ENCODE peak calls at places on chromosomes 11 and 22, in eight cellular contexts. One of them, this sample, is unnamed.

GRCh38 chr11:80621871-80622270 is 1181.0 kb upstream of the TENM4 start:
- DNase-seq in HCT116: no peak
- DNase-seq in heart left ventricle: no peak
- DNase-seq in CD8-positive, alpha-beta T cell: no peak
- DNase-seq in cardiac muscle cell: no peak
- DNase-seq in tibial artery: no peak
- DNase-seq in dorsolateral prefrontal cortex: no peak
- DNase-seq in sigmoid colon: no peak
- DNase-seq in this sample: no peak

GRCh38 chr11:119728226-119728626 is 774 bp downstream of the NECTIN1 start:
- DNase-seq in tibial artery: no peak
- DNase-seq in HCT116: no peak
- DNase-seq in CD8-positive, alpha-beta T cell: no peak
- DNase-seq in sigmoid colon: no peak
- DNase-seq in dorsolateral prefrontal cortex: no peak
- DNase-seq in heart left ventricle: no peak
- DNase-seq in cardiac muscle cell: peak; percentile 23
- DNase-seq in this sample: no peak

GRCh38 chr11:66880484-66881211 is 23.8 kb downstream of the LRFN4 start:
- DNase-seq in CD8-positive, alpha-beta T cell: peak; percentile 36
- DNase-seq in cardiac muscle cell: peak; percentile 39
- DNase-seq in HCT116: no peak
- DNase-seq in sigmoid colon: no peak
- DNase-seq in heart left ventricle: no peak
- DNase-seq in tibial artery: no peak
- DNase-seq in dorsolateral prefrontal cortex: no peak
- DNase-seq in this sample: no peak

GRCh38 chr11:68402355-68403031 is 58.1 kb upstream of the PPP6R3 start:
- DNase-seq in CD8-positive, alpha-beta T cell: no peak
- DNase-seq in tibial artery: no peak
- DNase-seq in sigmoid colon: no peak
- DNase-seq in cardiac muscle cell: no peak
- DNase-seq in dorsolateral prefrontal cortex: no peak
- DNase-seq in HCT116: no peak
- DNase-seq in heart left ventricle: no peak
- DNase-seq in this sample: no peak

GRCh38 chr11:61493832-61494231 is 14.7 kb upstream of the LRRC10B start:
- DNase-seq in dorsolateral prefrontal cortex: no peak
- DNase-seq in CD8-positive, alpha-beta T cell: no peak
- DNase-seq in heart left ventricle: no peak
- DNase-seq in tibial artery: no peak
- DNase-seq in HCT116: no peak
- DNase-seq in cardiac muscle cell: no peak
- DNase-seq in sigmoid colon: no peak
- DNase-seq in this sample: no peak

GRCh38 chr22:37015587-37015878 is 3.7 kb downstream of the TST start:
- DNase-seq in dorsolateral prefrontal cortex: no peak
- DNase-seq in tibial artery: no peak
- DNase-seq in cardiac muscle cell: no peak
- DNase-seq in sigmoid colon: no peak
- DNase-seq in CD8-positive, alpha-beta T cell: no peak
- DNase-seq in HCT116: no peak
- DNase-seq in heart left ventricle: no peak
- DNase-seq in this sample: no peak

GRCh38 chr22:44816141-44816540 is 63.8 kb downstream of the ARHGAP8 start:
- DNase-seq in sigmoid colon: peak; percentile 64
- DNase-seq in heart left ventricle: no peak
- DNase-seq in tibial artery: no peak
- DNase-seq in dorsolateral prefrontal cortex: no peak
- DNase-seq in CD8-positive, alpha-beta T cell: no peak
- DNase-seq in HCT116: no peak
- DNase-seq in cardiac muscle cell: no peak
- DNase-seq in this sample: no peak

GRCh38 chr11:10925149-10925926 is 67.5 kb upstream of the ZBED5 start:
- DNase-seq in heart left ventricle: no peak
- DNase-seq in sigmoid colon: no peak
- DNase-seq in HCT116: no peak
- DNase-seq in CD8-positive, alpha-beta T cell: no peak
- DNase-seq in dorsolateral prefrontal cortex: no peak
- DNase-seq in tibial artery: no peak
- DNase-seq in cardiac muscle cell: no peak
- DNase-seq in this sample: no peak

GRCh38 chr11:123549901-123550619 is 104.4 kb downstream of the SCN3B start:
- DNase-seq in dorsolateral prefrontal cortex: no peak
- DNase-seq in tibial artery: no peak
- DNase-seq in heart left ventricle: no peak
- DNase-seq in cardiac muscle cell: no peak
- DNase-seq in CD8-positive, alpha-beta T cell: no peak
- DNase-seq in sigmoid colon: no peak
- DNase-seq in HCT116: no peak
- DNase-seq in this sample: no peak

GRCh38 chr11:65468874-65469333 is 29.9 kb upstream of the MALAT1 start:
- DNase-seq in dorsolateral prefrontal cortex: no peak
- DNase-seq in cardiac muscle cell: peak; percentile 63
- DNase-seq in sigmoid colon: peak; percentile 78
- DNase-seq in HCT116: peak; percentile 81
- DNase-seq in tibial artery: no peak
- DNase-seq in heart left ventricle: no peak
- DNase-seq in CD8-positive, alpha-beta T cell: peak; percentile 54
- DNase-seq in this sample: no peak

GRCh38 chr11:111826322-111826950 is 44.9 kb downstream of the ALG9 start:
- DNase-seq in heart left ventricle: no peak
- DNase-seq in tibial artery: no peak
- DNase-seq in HCT116: no peak
- DNase-seq in CD8-positive, alpha-beta T cell: no peak
- DNase-seq in dorsolateral prefrontal cortex: no peak
- DNase-seq in sigmoid colon: no peak
- DNase-seq in cardiac muscle cell: no peak
- DNase-seq in this sample: no peak

GRCh38 chr11:85939099-85940015 is 84.2 kb downstream of the CCDC83 start:
- DNase-seq in tibial artery: no peak
- DNase-seq in heart left ventricle: no peak
- DNase-seq in cardiac muscle cell: no peak
- DNase-seq in HCT116: no peak
- DNase-seq in CD8-positive, alpha-beta T cell: no peak
- DNase-seq in sigmoid colon: no peak
- DNase-seq in dorsolateral prefrontal cortex: no peak
- DNase-seq in this sample: no peak

GRCh38 chr22:24066260-24066659 is 55.2 kb downstream of the CABIN1 start:
- DNase-seq in heart left ventricle: peak; percentile 71
- DNase-seq in HCT116: no peak
- DNase-seq in tibial artery: no peak
- DNase-seq in cardiac muscle cell: no peak
- DNase-seq in CD8-positive, alpha-beta T cell: no peak
- DNase-seq in sigmoid colon: peak; percentile 34
- DNase-seq in dorsolateral prefrontal cortex: no peak
- DNase-seq in this sample: no peak

GRCh38 chr22:43109921-43110443 is 568 bp upstream of the BIK start:
- DNase-seq in heart left ventricle: no peak
- DNase-seq in CD8-positive, alpha-beta T cell: no peak
- DNase-seq in HCT116: no peak
- DNase-seq in tibial artery: no peak
- DNase-seq in dorsolateral prefrontal cortex: no peak
- DNase-seq in sigmoid colon: no peak
- DNase-seq in cardiac muscle cell: no peak
- DNase-seq in this sample: no peak

GRCh38 chr22:47631571-47632102 is 869.2 kb downstream of the TBC1D22A start:
- DNase-seq in cardiac muscle cell: no peak
- DNase-seq in heart left ventricle: no peak
- DNase-seq in CD8-positive, alpha-beta T cell: no peak
- DNase-seq in sigmoid colon: no peak
- DNase-seq in dorsolateral prefrontal cortex: no peak
- DNase-seq in tibial artery: no peak
- DNase-seq in HCT116: peak; percentile 65
- DNase-seq in this sample: no peak

GRCh38 chr11:132717824-132718223 is 814.5 kb downstream of the OPCML start:
- DNase-seq in dorsolateral prefrontal cortex: no peak
- DNase-seq in sigmoid colon: no peak
- DNase-seq in heart left ventricle: no peak
- DNase-seq in HCT116: no peak
- DNase-seq in cardiac muscle cell: no peak
- DNase-seq in tibial artery: no peak
- DNase-seq in CD8-positive, alpha-beta T cell: no peak
- DNase-seq in this sample: no peak

GRCh38 chr11:124656759-124657627 is 16.5 kb downstream of the SIAE start:
- DNase-seq in CD8-positive, alpha-beta T cell: no peak
- DNase-seq in HCT116: no peak
- DNase-seq in heart left ventricle: no peak
- DNase-seq in cardiac muscle cell: peak; percentile 37
- DNase-seq in sigmoid colon: no peak
- DNase-seq in dorsolateral prefrontal cortex: peak; percentile 57
- DNase-seq in tibial artery: no peak
- DNase-seq in this sample: no peak

GRCh38 chr11:68009391-68010000 is 631 bp upstream of the ALDH3B1 start:
- DNase-seq in tibial artery: no peak
- DNase-seq in heart left ventricle: no peak
- DNase-seq in CD8-positive, alpha-beta T cell: no peak
- DNase-seq in HCT116: no peak
- DNase-seq in dorsolateral prefrontal cortex: no peak
- DNase-seq in cardiac muscle cell: no peak
- DNase-seq in sigmoid colon: no peak
- DNase-seq in this sample: no peak

GRCh38 chr11:134645576-134645975 is 233.5 kb upstream of the B3GAT1 start:
- DNase-seq in sigmoid colon: peak; percentile 12
- DNase-seq in cardiac muscle cell: no peak
- DNase-seq in CD8-positive, alpha-beta T cell: no peak
- DNase-seq in tibial artery: no peak
- DNase-seq in dorsolateral prefrontal cortex: no peak
- DNase-seq in HCT116: no peak
- DNase-seq in heart left ventricle: no peak
- DNase-seq in this sample: no peak

GRCh38 chr11:1892116-1892515 is 421 bp upstream of the PRR33 start:
- DNase-seq in CD8-positive, alpha-beta T cell: no peak
- DNase-seq in cardiac muscle cell: no peak
- DNase-seq in tibial artery: no peak
- DNase-seq in dorsolateral prefrontal cortex: no peak
- DNase-seq in HCT116: no peak
- DNase-seq in heart left ventricle: peak; percentile 42
- DNase-seq in sigmoid colon: no peak
- DNase-seq in this sample: no peak

GRCh38 chr22:19994851-19995610 is 21.6 kb downstream of the ARVCF start:
- DNase-seq in dorsolateral prefrontal cortex: no peak
- DNase-seq in HCT116: no peak
- DNase-seq in sigmoid colon: no peak
- DNase-seq in CD8-positive, alpha-beta T cell: no peak
- DNase-seq in cardiac muscle cell: no peak
- DNase-seq in heart left ventricle: no peak
- DNase-seq in tibial artery: no peak
- DNase-seq in this sample: no peak

DNA sequence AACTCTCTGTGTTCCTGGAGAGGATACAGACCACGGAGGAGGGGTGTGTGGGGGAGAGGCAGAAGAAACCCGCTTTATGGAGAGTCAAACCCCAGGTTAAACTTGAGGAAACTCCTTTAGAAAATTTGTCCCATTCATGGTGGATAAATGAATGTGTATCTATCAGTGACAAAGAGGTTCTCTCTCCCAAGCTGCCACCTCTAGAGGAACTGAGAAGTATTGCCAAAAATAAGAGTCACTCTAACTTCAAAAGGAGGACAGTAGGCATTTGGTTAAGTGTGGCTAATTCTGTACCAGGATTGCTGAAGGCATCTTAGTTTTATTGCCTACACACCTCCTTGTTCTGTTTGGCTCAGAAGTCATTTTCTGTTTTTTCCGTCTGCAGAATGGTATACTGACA is 189.0 kb upstream of the MPPED2 start:
- DNase-seq in sigmoid colon: no peak
- DNase-seq in dorsolateral prefrontal cortex: no peak
- DNase-seq in heart left ventricle: no peak
- DNase-seq in HCT116: no peak
- DNase-seq in cardiac muscle cell: peak; percentile 24
- DNase-seq in tibial artery: no peak
- DNase-seq in CD8-positive, alpha-beta T cell: no peak
- DNase-seq in this sample: no peak
- TF ChIP-seq CTCF in sigmoid colon: no peak
- TF ChIP-seq CTCF in dorsolateral prefrontal cortex: no peak
- TF ChIP-seq CTCF in heart left ventricle: no peak
- TF ChIP-seq CTCF in HCT116: no peak
- TF ChIP-seq CTCF in cardiac muscle cell: no peak
- TF ChIP-seq CTCF in tibial artery: no peak
- TF ChIP-seq CTCF in CD8-positive, alpha-beta T cell: no peak
- TF ChIP-seq CTCF in this sample: no peak

GRCh38 chr11:74695705-74696280 is 35.4 kb downstream of the CHRDL2 start:
- DNase-seq in cardiac muscle cell: no peak
- DNase-seq in tibial artery: no peak
- DNase-seq in HCT116: no peak
- DNase-seq in dorsolateral prefrontal cortex: no peak
- DNase-seq in sigmoid colon: no peak
- DNase-seq in CD8-positive, alpha-beta T cell: no peak
- DNase-seq in heart left ventricle: no peak
- DNase-seq in this sample: no peak
- H3K27ac ChIP-seq in cardiac muscle cell: no peak overlapping the region
- H3K27ac ChIP-seq in tibial artery: peak overlapping the region; percentile 83
- H3K27ac ChIP-seq in HCT116: no peak overlapping the region
- H3K27ac ChIP-seq in dorsolateral prefrontal cortex: no peak overlapping the region
- H3K27ac ChIP-seq in sigmoid colon: peak overlapping the region; percentile 85
- H3K27ac ChIP-seq in CD8-positive, alpha-beta T cell: no peak overlapping the region
- H3K27ac ChIP-seq in heart left ventricle: peak overlapping the region; percentile 73
- H3K27ac ChIP-seq in this sample: no peak overlapping the region

GRCh38 chr11:96156379-96156722 is 186.6 kb downstream of the MAML2 start:
- DNase-seq in heart left ventricle: no peak
- DNase-seq in sigmoid colon: peak; percentile 77
- DNase-seq in tibial artery: no peak
- DNase-seq in dorsolateral prefrontal cortex: no peak
- DNase-seq in CD8-positive, alpha-beta T cell: no peak
- DNase-seq in HCT116: no peak
- DNase-seq in cardiac muscle cell: no peak
- DNase-seq in this sample: no peak

GRCh38 chr11:96154802-96155520 is 188.0 kb downstream of the MAML2 start:
- DNase-seq in heart left ventricle: no peak
- DNase-seq in dorsolateral prefrontal cortex: no peak
- DNase-seq in CD8-positive, alpha-beta T cell: no peak
- DNase-seq in HCT116: no peak
- DNase-seq in sigmoid colon: no peak
- DNase-seq in tibial artery: peak; percentile 71
- DNase-seq in cardiac muscle cell: no peak
- DNase-seq in this sample: peak; percentile 39

GRCh38 chr11:96158126-96158525 is 184.9 kb downstream of the MAML2 start:
- DNase-seq in tibial artery: no peak
- DNase-seq in HCT116: no peak
- DNase-seq in CD8-positive, alpha-beta T cell: no peak
- DNase-seq in heart left ventricle: no peak
- DNase-seq in dorsolateral prefrontal cortex: no peak
- DNase-seq in sigmoid colon: no peak
- DNase-seq in cardiac muscle cell: no peak
- DNase-seq in this sample: no peak

GRCh38 chr11:96157517-96157873 is 185.5 kb downstream of the MAML2 start:
- DNase-seq in HCT116: no peak
- DNase-seq in heart left ventricle: no peak
- DNase-seq in dorsolateral prefrontal cortex: no peak
- DNase-seq in CD8-positive, alpha-beta T cell: no peak
- DNase-seq in tibial artery: no peak
- DNase-seq in cardiac muscle cell: no peak
- DNase-seq in sigmoid colon: no peak
- DNase-seq in this sample: no peak

GRCh38 chr11:96155627-96156378 is 187.2 kb downstream of the MAML2 start:
- DNase-seq in tibial artery: peak; percentile 85
- DNase-seq in HCT116: peak; percentile 27
- DNase-seq in sigmoid colon: peak; percentile 91
- DNase-seq in cardiac muscle cell: no peak
- DNase-seq in heart left ventricle: peak; percentile 85
- DNase-seq in CD8-positive, alpha-beta T cell: no peak
- DNase-seq in dorsolateral prefrontal cortex: peak; percentile 53
- DNase-seq in this sample: peak; percentile 81
- TF ChIP-seq CTCF in tibial artery: no peak
- TF ChIP-seq CTCF in HCT116: no peak
- TF ChIP-seq CTCF in sigmoid colon: no peak
- TF ChIP-seq CTCF in cardiac muscle cell: peak; percentile 49
- TF ChIP-seq CTCF in heart left ventricle: peak; percentile 43
- TF ChIP-seq CTCF in CD8-positive, alpha-beta T cell: no peak
- TF ChIP-seq CTCF in dorsolateral prefrontal cortex: no peak
- TF ChIP-seq CTCF in this sample: peak; percentile 48

GRCh38 chr11:130924750-130925149 is 8.5 kb upstream of the SNX19 start:
- DNase-seq in tibial artery: no peak
- DNase-seq in sigmoid colon: no peak
- DNase-seq in heart left ventricle: no peak
- DNase-seq in HCT116: no peak
- DNase-seq in dorsolateral prefrontal cortex: no peak
- DNase-seq in cardiac muscle cell: no peak
- DNase-seq in CD8-positive, alpha-beta T cell: no peak
- DNase-seq in this sample: no peak
- H3K27ac ChIP-seq in tibial artery: no peak overlapping the region
- H3K27ac ChIP-seq in sigmoid colon: no peak overlapping the region
- H3K27ac ChIP-seq in heart left ventricle: no peak overlapping the region
- H3K27ac ChIP-seq in HCT116: no peak overlapping the region
- H3K27ac ChIP-seq in dorsolateral prefrontal cortex: no peak overlapping the region
- H3K27ac ChIP-seq in cardiac muscle cell: no peak overlapping the region
- H3K27ac ChIP-seq in CD8-positive, alpha-beta T cell: no peak overlapping the region
- H3K27ac ChIP-seq in this sample: no peak overlapping the region